ENCODE peak calls at places on chromosomes 3 and 15, in nine cellular contexts. S is G401; D is A549; O is A172; C is AG10803; R is activated T-helper 2 cell treated with anti-CD3 and anti-CD28 coated beads, Interferon-gamma antibody, Interleukin-2, Interleukin-4, amounts not matched to agents 10 μg/mL and 5 μg/mL and 100 μg/mL, durations not matched to agents 14 hours and 24 hours and 36 hours; U is NCI-H510A; F is NCI-H748 treated with DMSO at 0.1 percent for 48 hours; Y is T-helper 2 cell. J is an unnamed sample.

GRCh38 chr15:74752011-74752410 is 3.4 kb downstream of the CYP1A2 start:
- DNase-seq in S (no peak), D (no peak), O (no peak), C (no peak), R (no peak), U (no peak), F (no peak), Y (no peak), J (no peak)

GRCh38 chr3:150890320-150890719 is 14.9 kb downstream of the MINDY4B start:
- DNase-seq in S (no peak), D (no peak), O (no peak), C (peak), R (no peak), U (no peak), F (no peak), Y (no peak), J (no peak)

GRCh38 chr3:151584603-151585002 is 123.7 kb upstream of the IGSF10 start:
- DNase-seq in S (no peak), D (no peak), O (peak), C (peak), R (no peak), U (no peak), F (no peak), Y (no peak), J (peak)

GRCh38 chr3:187641319-187641976 is 28.7 kb downstream of the SST start:
- DNase-seq in S (no peak), D (no peak), O (no peak), C (no peak), R (no peak), U (no peak), F (no peak), Y (no peak), J (no peak)

GRCh38 chr15:78049691-78050440 is 27.6 kb downstream of the TBC1D2B start:
- DNase-seq in S (no peak), D (no peak), O (peak), C (peak), R (peak), U (no peak), F (no peak), Y (no peak), J (peak)

GRCh38 chr15:90402230-90402629 is 14.2 kb downstream of the IQGAP1 start:
- DNase-seq in S (no peak), D (no peak), O (peak), C (peak), R (no peak), U (no peak), F (no peak), Y (no peak), J (peak)

GRCh38 chr3:52847241-52847640 is 12.4 kb upstream of the MUSTN1 start:
- DNase-seq in S (no peak), D (no peak), O (no peak), C (no peak), R (no peak), U (no peak), F (no peak), Y (no peak), J (no peak)

GRCh38 chr15:58228708-58229107 is 90.5 kb downstream of the AQP9 start:
- DNase-seq in S (no peak), D (no peak), O (no peak), C (peak), R (no peak), U (no peak), F (no peak), Y (no peak), J (no peak)

GRCh38 chr3:184241447-184242296 is 7.1 kb downstream of the ALG3 start:
- DNase-seq in S (no peak), D (no peak), O (no peak), C (no peak), R (no peak), U (peak), F (no peak), Y (no peak), J (no peak)

GRCh38 chr3:57164606-57165573 is at the start of gene IL17RD:
- DNase-seq in S (peak), D (peak), O (peak), C (peak), R (peak), U (peak), F (peak), Y (peak), J (peak)

GRCh38 chr3:52230461-52230860 is 5.0 kb upstream of the TLR9 start:
- DNase-seq in S (no peak), D (no peak), O (no peak), C (no peak), R (no peak), U (no peak), F (no peak), Y (no peak), J (no peak)

GRCh38 chr3:8990266-8991215 is 27.3 kb upstream of the RAD18 start:
- DNase-seq in S (no peak), D (no peak), O (no peak), C (peak), R (no peak), U (no peak), F (no peak), Y (no peak), J (peak)

GRCh38 chr15:58475573-58476524 is 44.1 kb downstream of the LIPC start:
- DNase-seq in S (no peak), D (no peak), O (peak), C (peak), R (no peak), U (peak), F (peak), Y (no peak), J (peak)

J was measured in SW480.